ENCODE peak calls at places on chromosomes 1 and 21, in nine cellular contexts. R, X, B, Z, C, A, K, P and M are unnamed samples.
A peak's percentile ranks its signal among the peaks of the same experiment; 100 is the strongest.

GRCh38 chr1:6454856-6455751 is 10.9 kb downstream of the TNFRSF25 start:
- DNase-seq in C (no peak), B (no peak), X (peak; percentile 7), R (no peak), Z (no peak), P (no peak), K (peak; percentile 52), A (peak; percentile 45), M (no peak)

GRCh38 chr1:47513393-47513792 is 75.5 kb downstream of the FOXD2 start:
- DNase-seq in B (no peak), P (no peak), C (no peak), Z (no peak), K (no peak), R (no peak), A (no peak), X (no peak), M (no peak)

GRCh38 chr1:41622859-41623732 is 138.6 kb upstream of the EDN2 start:
- DNase-seq in K (no peak), C (no peak), P (no peak), B (no peak), A (no peak), X (no peak), R (no peak), Z (peak; percentile 64), M (no peak)

GRCh38 chr1:226607821-226608220 is 59.3 kb downstream of the STUM start:
- DNase-seq in Z (no peak), R (no peak), A (no peak), P (no peak), K (no peak), C (no peak), X (no peak), B (no peak), M (no peak)

GRCh38 chr21:26972131-26972707 is 5.3 kb upstream of the ADAMTS5 start:
- DNase-seq in P (no peak), K (no peak), B (no peak), R (no peak), X (no peak), Z (no peak), A (no peak), C (no peak), M (no peak)

GRCh38 chr1:27004471-27005165 is 8.0 kb downstream of the TENT5B start:
- DNase-seq in X (no peak), P (peak; percentile 58), Z (no peak), K (peak; percentile 50), R (peak; percentile 57), C (no peak), B (no peak), A (no peak), M (peak; percentile 77)

GRCh38 chr21:31162827-31163226 is 124.6 kb upstream of the KRTAP19-8 start:
- DNase-seq in P (no peak), X (no peak), R (no peak), B (no peak), C (no peak), A (no peak), K (no peak), Z (peak; percentile 8), M (peak; percentile 71)

GRCh38 chr1:29380532-29380931 is 144.2 kb downstream of the PTPRU start:
- DNase-seq in R (no peak), X (no peak), C (no peak), B (no peak), A (no peak), K (no peak), P (no peak), Z (no peak), M (peak; percentile 85)

GRCh38 chr1:23908453-23909341 is 4.5 kb downstream of the CNR2 start:
- DNase-seq in C (no peak), Z (no peak), K (no peak), P (no peak), X (no peak), R (peak; percentile 39), A (peak; percentile 73), B (no peak), M (no peak)

GRCh38 chr1:16082283-16083038 is 9.0 kb upstream of the FAM131C start:
- DNase-seq in C (no peak), Z (no peak), R (peak; percentile 64), X (peak; percentile 60), P (peak; percentile 61), B (peak; percentile 67), K (peak; percentile 92), A (no peak), M (peak; percentile 65)

GRCh38 chr1:70436617-70437236 is 25.7 kb downstream of the CTH start:
- DNase-seq in Z (no peak), C (peak; percentile 7), X (peak; percentile 21), P (peak; percentile 46), B (no peak), K (no peak), A (no peak), R (no peak), M (peak; percentile 70)

GRCh38 chr1:116122955-116123757 is 12.0 kb downstream of the MAB21L3 start:
- DNase-seq in C (peak; percentile 83), K (no peak), P (no peak), B (peak; percentile 48), Z (peak; percentile 72), X (no peak), A (peak; percentile 73), R (no peak), M (peak; percentile 98)

GRCh38 chr1:183885142-183885735 is 80.3 kb downstream of the RGL1 start:
- DNase-seq in P (no peak), A (no peak), K (no peak), R (no peak), Z (no peak), C (no peak), B (no peak), X (no peak), M (peak; percentile 51)
- TF ChIP-seq CTCF in P (no peak), A (no peak), K (no peak), R (no peak), Z (no peak), C (no peak), B (no peak), X (no peak), M (no peak)

GRCh38 chr1:215566556-215567490 is at the start of gene KCTD3:
- DNase-seq in Z (no peak), P (peak; percentile 69), R (peak; percentile 88), X (peak; percentile 74), C (no peak), A (peak; percentile 84), B (peak; percentile 77), K (peak; percentile 78), M (peak; percentile 72)
- TF ChIP-seq CTCF in Z (no peak), P (no peak), R (no peak), X (no peak), C (no peak), A (no peak), B (no peak), K (no peak), M (no peak)

DNA sequence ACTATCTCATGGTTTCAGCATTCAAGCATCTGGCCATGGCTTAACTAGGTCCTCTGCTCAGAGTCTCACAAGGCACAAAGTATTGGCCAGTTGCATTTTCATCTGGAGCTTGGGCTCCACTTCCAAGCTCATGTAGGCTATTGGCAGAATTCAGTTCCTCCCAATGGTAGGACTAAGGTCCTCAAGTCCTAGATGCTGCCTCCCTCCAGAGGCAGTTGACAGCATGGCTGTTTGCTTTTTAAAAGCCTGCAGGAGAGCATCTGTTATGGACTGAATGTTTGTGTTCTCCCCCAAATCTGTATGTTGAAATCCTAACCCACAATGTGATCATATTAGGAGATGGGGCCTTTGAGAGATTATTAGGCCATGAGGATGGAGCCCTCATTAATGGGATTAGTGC is 38.0 kb upstream of the HLX start:
- DNase-seq in B (no peak), X (no peak), A (no peak), C (no peak), R (no peak), P (no peak), K (no peak), Z (no peak), M (peak; percentile 36)
- TF ChIP-seq CTCF in B (no peak), X (no peak), A (no peak), C (peak; percentile 14), R (no peak), P (no peak), K (no peak), Z (peak; percentile 14), M (peak; percentile 18)

GRCh38 chr1:190615818-190616217 is 138.2 kb upstream of the BRINP3 start:
- DNase-seq in K (peak; percentile 35), C (no peak), B (no peak), P (no peak), A (no peak), X (no peak), R (no peak), Z (no peak), M (no peak)
- TF ChIP-seq CTCF in K (no peak), C (no peak), B (no peak), P (no peak), A (no peak), X (no peak), R (no peak), Z (no peak), M (no peak)

DNA sequence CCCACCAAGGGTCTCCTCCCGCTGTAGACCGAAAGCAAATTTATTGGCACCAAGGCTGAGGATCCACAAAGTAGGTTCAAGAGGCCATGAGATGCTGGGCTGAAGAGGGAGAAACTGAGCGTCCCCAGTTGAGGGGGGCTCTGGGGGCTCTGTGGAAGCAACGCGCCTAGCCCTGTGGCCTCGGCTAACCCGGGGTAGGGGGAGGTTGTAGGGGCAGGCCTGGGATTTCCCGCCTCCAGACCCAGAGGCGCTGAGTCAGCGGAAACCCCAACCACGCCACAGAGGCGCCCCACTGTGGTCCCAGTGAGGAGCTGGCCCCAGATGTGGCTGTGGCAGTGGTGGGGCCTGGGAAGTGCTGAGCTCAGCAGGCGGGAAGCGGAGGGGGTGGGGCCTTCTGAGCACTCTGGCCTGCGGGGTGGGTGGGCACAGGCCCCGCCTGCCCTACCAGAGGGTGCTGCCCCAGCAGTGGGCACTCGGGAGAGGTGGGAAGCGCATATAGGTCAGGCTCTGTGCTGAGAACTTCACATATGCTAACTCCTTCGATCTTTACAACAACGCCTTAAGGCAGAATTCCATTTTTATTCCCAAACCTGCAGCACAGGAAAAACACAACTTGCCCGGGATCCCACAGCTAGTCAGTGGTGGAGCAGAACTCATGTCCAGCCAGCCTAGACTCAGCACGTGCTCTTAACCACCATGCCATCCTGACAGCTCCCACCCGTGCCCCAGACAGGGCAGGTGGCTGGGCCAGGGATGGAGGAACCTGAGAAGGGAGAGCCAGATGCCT is 1.5 kb upstream of the COL16A1 start:
- DNase-seq in B (no peak), C (no peak), X (no peak), K (peak; percentile 75), A (peak; percentile 78), R (peak; percentile 58), P (peak; percentile 63), Z (no peak), M (peak; percentile 72)
- TF ChIP-seq CTCF in B (peak; percentile 53), C (peak; percentile 56), X (peak; percentile 12), K (no peak), A (no peak), R (peak; percentile 31), P (peak; percentile 49), Z (peak; percentile 47), M (peak; percentile 31)

DNA sequence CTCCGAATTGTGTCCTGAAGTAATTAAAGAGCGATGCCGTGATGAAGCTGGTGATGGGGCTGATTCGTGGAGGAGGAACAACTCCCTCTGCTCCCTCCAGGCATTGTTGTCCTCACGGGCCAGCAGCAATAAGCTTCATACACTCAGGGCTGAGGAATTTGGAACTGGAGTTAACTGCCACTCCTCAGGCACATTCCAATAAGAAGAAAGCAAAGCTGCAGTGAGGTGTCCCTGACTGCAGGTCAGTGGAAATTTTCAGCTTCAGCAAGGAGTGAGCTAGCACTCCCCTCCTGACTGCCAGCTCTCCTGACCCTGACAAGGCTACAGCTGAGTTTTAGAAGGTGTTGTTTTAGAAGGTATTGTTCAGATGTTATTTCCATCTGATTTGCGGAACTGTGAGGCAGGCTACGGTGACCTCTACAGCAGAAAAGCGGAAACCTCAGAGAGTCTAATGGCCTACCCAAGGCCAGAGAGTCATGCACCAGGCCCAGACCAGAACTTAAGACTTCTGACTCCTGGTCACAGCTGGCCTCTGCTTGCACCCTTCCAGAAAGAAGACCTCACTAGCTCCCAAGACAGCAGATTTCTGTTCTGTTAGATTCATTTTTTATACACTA is 148.8 kb downstream of the TGFBR3 start:
- DNase-seq in R (no peak), A (no peak), Z (no peak), P (peak; percentile 70), B (peak; percentile 79), K (no peak), X (peak; percentile 34), C (no peak), M (peak; percentile 73)
- TF ChIP-seq CTCF in R (no peak), A (no peak), Z (no peak), P (peak; percentile 11), B (no peak), K (no peak), X (no peak), C (no peak), M (no peak)